ENCODE peak calls at places on chromosome 3, in ten cellular contexts. Q is tibial artery, S is psoas muscle, J is sigmoid colon, D is IMR-90, V is fibroblast of pulmonary artery, E is AG09309, F is epithelial cell of esophagus, G is fibroblast of the aortic adventitia, X is astrocyte of the cerebellum. C is an unnamed sample.

GRCh38 chr3:114508976-114509375 is 215.1 kb downstream of the TIGIT start:
- DNase-seq in Q (no peak), S (no peak), J (no peak), D (peak; percentile 29), V (no peak), E (no peak), F (no peak), G (no peak), X (no peak), C (peak; percentile 47)

GRCh38 chr3:45551214-45552010 is 43.1 kb upstream of the LIMD1 start:
- DNase-seq in Q (peak; percentile 80), S (peak; percentile 88), J (peak; percentile 85), D (peak; percentile 99), V (peak; percentile 96), E (peak; percentile 78), F (peak; percentile 97), G (peak; percentile 98), X (peak; percentile 85), C (peak; percentile 97)

GRCh38 chr3:18127864-18128185 is 297.3 kb downstream of the SATB1 start:
- DNase-seq in Q (no peak), S (no peak), J (no peak), D (no peak), V (no peak), E (no peak), F (no peak), G (no peak), X (no peak), C (no peak)

GRCh38 chr3:96996009-96996408 is 181.6 kb downstream of the EPHA6 start:
- DNase-seq in Q (no peak), S (no peak), J (no peak), D (no peak), V (no peak), E (no peak), F (no peak), G (no peak), X (no peak), C (no peak)

GRCh38 chr3:126961191-126961790 is 21.6 kb upstream of the PLXNA1 start:
- DNase-seq in Q (peak; percentile 86), S (peak; percentile 84), J (peak; percentile 80), D (peak; percentile 61), V (peak; percentile 75), E (peak; percentile 45), F (peak; percentile 89), G (peak; percentile 89), X (no peak), C (peak; percentile 74)

GRCh38 chr3:161217496-161217895 is 3.6 kb upstream of the NMD3 start:
- DNase-seq in Q (no peak), S (no peak), J (no peak), D (no peak), V (peak; percentile 13), E (no peak), F (no peak), G (no peak), X (no peak), C (no peak)

GRCh38 chr3:42228796-42229195 is 37.2 kb downstream of the CCK start:
- DNase-seq in Q (no peak), S (no peak), J (no peak), D (peak; percentile 16), V (peak; percentile 19), E (no peak), F (peak; percentile 31), G (peak; percentile 14), X (no peak), C (no peak)

GRCh38 chr3:106611841-106612240 is 743.0 kb upstream of the CBLB start:
- DNase-seq in Q (no peak), S (no peak), J (no peak), D (no peak), V (peak; percentile 81), E (no peak), F (no peak), G (peak; percentile 73), X (no peak), C (peak; percentile 17)

GRCh38 chr3:123618768-123619484 is 34.1 kb upstream of the HACD2 start:
- DNase-seq in Q (peak; percentile 95), S (peak; percentile 56), J (peak; percentile 89), D (peak; percentile 82), V (peak; percentile 92), E (no peak), F (peak; percentile 64), G (peak; percentile 86), X (peak; percentile 68), C (peak; percentile 60)

GRCh38 chr3:9918261-9919038 is 1.6 kb downstream of the IL17RC start:
- DNase-seq in Q (no peak), S (no peak), J (no peak), D (no peak), V (no peak), E (no peak), F (no peak), G (no peak), X (no peak), C (no peak)

GRCh38 chr3:29279830-29280229 is 1.0 kb upstream of the RBMS3 start:
- DNase-seq in Q (peak; percentile 71), S (peak; percentile 22), J (no peak), D (peak; percentile 43), V (peak; percentile 42), E (no peak), F (peak; percentile 35), G (peak; percentile 40), X (no peak), C (no peak)

GRCh38 chr3:66486646-66487045 is 14.2 kb downstream of the LRIG1 start:
- DNase-seq in Q (no peak), S (no peak), J (no peak), D (peak; percentile 89), V (peak; percentile 66), E (peak; percentile 61), F (peak; percentile 53), G (peak; percentile 93), X (no peak), C (peak; percentile 74)

GRCh38 chr3:113249111-113249510 is 37.8 kb downstream of the BOC start:
- DNase-seq in Q (no peak), S (peak; percentile 55), J (peak; percentile 74), D (peak; percentile 88), V (peak; percentile 76), E (peak; percentile 61), F (peak; percentile 84), G (peak; percentile 82), X (peak; percentile 28), C (peak; percentile 59)

GRCh38 chr3:39460677-39461076 is 6.8 kb upstream of the MOBP start:
- DNase-seq in Q (no peak), S (no peak), J (no peak), D (no peak), V (no peak), E (no peak), F (no peak), G (no peak), X (no peak), C (no peak)

GRCh38 chr3:58013099-58013498 is 4.9 kb downstream of the FLNB start:
- DNase-seq in Q (no peak), S (no peak), J (no peak), D (no peak), V (no peak), E (no peak), F (no peak), G (no peak), X (no peak), C (peak; percentile 59)
- H3K4me3 ChIP-seq in Q (no peak overlapping the region), S (no peak overlapping the region), J (no peak overlapping the region), D (no peak overlapping the region), V (no peak overlapping the region), E (no peak overlapping the region), F (no peak overlapping the region), G (no peak overlapping the region), X (no peak overlapping the region), C (peak overlapping the region; percentile 100)

DNA sequence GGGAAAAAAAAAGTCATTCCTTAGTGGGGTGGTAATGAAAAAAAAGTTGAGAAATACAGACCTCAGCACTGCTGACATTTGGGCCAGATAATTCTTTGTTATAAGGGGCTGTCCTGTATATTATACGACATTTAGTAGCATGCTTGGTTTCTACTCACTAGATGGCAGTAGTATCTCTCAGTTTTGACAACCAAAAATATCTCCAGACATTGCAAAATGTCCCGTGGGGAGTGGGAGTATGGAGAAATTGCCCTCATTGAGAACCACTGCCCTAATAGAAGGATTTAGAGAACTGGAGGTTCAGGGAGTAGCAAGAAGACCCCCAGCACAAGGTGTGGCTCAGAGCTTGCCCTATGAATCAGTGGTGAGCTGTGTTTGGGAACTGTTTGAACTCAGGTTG is 28.6 kb upstream of the TEX264 start:
- DNase-seq in Q (no peak), S (no peak), J (no peak), D (peak; percentile 3), V (peak; percentile 45), E (no peak), F (no peak), G (no peak), X (no peak), C (peak; percentile 19)
- TF ChIP-seq CTCF in Q (no peak), S (no peak), J (no peak), D (peak; percentile 27), V (peak; percentile 49), E (peak; percentile 34), F (peak; percentile 34), G (peak; percentile 26), X (peak; percentile 29), C (peak; percentile 42)

DNA sequence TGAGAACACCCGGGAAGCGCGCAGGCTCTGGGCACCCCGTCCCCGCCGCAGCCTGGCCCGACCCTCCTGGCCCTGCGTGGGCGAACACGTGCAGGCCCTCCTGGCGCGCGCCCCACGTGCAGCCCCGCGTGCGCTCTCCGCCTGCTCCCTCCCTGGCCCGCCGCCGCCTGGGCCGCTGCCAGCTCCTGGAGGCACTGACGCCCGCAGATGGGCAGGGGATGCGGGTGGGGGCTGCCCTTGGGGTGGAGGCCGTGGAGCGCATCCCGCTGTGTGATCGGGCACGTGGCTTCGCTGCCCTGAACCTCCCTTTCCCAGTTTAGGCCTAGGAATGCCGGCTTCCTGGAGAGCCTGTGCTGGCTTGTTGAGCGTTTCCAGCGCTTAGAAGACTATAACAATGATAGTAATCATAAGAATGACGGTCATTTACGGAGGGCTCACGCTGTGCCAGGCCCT is 104.6 kb upstream of the SLC6A6 start:
- DNase-seq in Q (no peak), S (peak; percentile 65), J (peak; percentile 80), D (no peak), V (no peak), E (no peak), F (peak; percentile 80), G (no peak), X (no peak), C (no peak)
- H3K4me3 ChIP-seq in Q (no peak overlapping the region), S (peak overlapping the region; percentile 22), J (no peak overlapping the region), D (no peak overlapping the region), V (no peak overlapping the region), E (no peak overlapping the region), F (no peak overlapping the region), G (no peak overlapping the region), X (no peak overlapping the region), C (no peak overlapping the region)

GRCh38 chr3:187742351-187743171 is 2.7 kb downstream of the BCL6 start:
- DNase-seq in Q (no peak), S (peak; percentile 61), J (no peak), D (peak; percentile 45), V (peak; percentile 57), E (no peak), F (peak; percentile 41), G (peak; percentile 82), X (no peak), C (peak; percentile 67)
- TF ChIP-seq CTCF in Q (no peak), S (no peak), J (no peak), D (no peak), V (no peak), E (no peak), F (no peak), G (no peak), X (no peak), C (no peak)

GRCh38 chr3:110495201-110495927 is 576.3 kb upstream of the NECTIN3 start:
- DNase-seq in Q (no peak), S (no peak), J (no peak), D (no peak), V (no peak), E (no peak), F (peak; percentile 39), G (no peak), X (no peak), C (no peak)
- H3K4me3 ChIP-seq in Q (no peak overlapping the region), S (no peak overlapping the region), J (no peak overlapping the region), D (no peak overlapping the region), V (no peak overlapping the region), E (no peak overlapping the region), F (no peak overlapping the region), G (no peak overlapping the region), X (no peak overlapping the region), C (no peak overlapping the region)

C was measured in fibroblast of villous mesenchyme.